ENCODE peak calls at places on chromosome 9, in ten cellular contexts. H is spleen, O is HCT116, Y is GM23338, R is stomach, M is breast epithelium, K is endothelial cell of umbilical vein, G is transverse colon, N is Panc1, U is HL-60. B is an unnamed sample.

GRCh38 chr9:117044241-117044640 is 357.1 kb downstream of the TRIM32 start:
- DNase-seq in H (no peak), O (no peak), Y (peak), R (no peak), M (no peak), K (no peak), G (no peak), N (no peak), U (no peak), B (no peak)

GRCh38 chr9:77712533-77713130 is 64.5 kb upstream of the GNA14 start:
- DNase-seq in H (no peak), O (no peak), Y (no peak), R (no peak), M (no peak), K (peak), G (no peak), N (no peak), U (no peak), B (no peak)

GRCh38 chr9:133738039-133738805 is at the start of gene SARDH:
- DNase-seq in H (peak), O (no peak), Y (peak), R (peak), M (no peak), K (peak), G (peak), N (no peak), U (no peak), B (no peak)

GRCh38 chr9:129362287-129363098 is 184.4 kb upstream of the IER5L start:
- DNase-seq in H (no peak), O (no peak), Y (no peak), R (no peak), M (peak), K (no peak), G (no peak), N (no peak), U (no peak), B (no peak)

GRCh38 chr9:83599071-83599470 is 23.9 kb upstream of the IDNK start:
- DNase-seq in H (no peak), O (no peak), Y (no peak), R (no peak), M (no peak), K (no peak), G (no peak), N (no peak), U (no peak), B (peak)

GRCh38 chr9:82613516-82613915 is 449.4 kb downstream of the RASEF start:
- DNase-seq in H (no peak), O (no peak), Y (no peak), R (no peak), M (no peak), K (no peak), G (no peak), N (no peak), U (no peak), B (no peak)

GRCh38 chr9:18756712-18757125 is 276.3 kb downstream of the SAXO1 start:
- DNase-seq in H (no peak), O (no peak), Y (no peak), R (no peak), M (no peak), K (peak), G (no peak), N (no peak), U (no peak), B (no peak)

GRCh38 chr9:87812375-87813118 is 70.1 kb upstream of the SPATA31E1 start:
- DNase-seq in H (no peak), O (no peak), Y (peak), R (no peak), M (no peak), K (peak), G (no peak), N (no peak), U (no peak), B (no peak)

GRCh38 chr9:18786936-18787658 is 245.9 kb downstream of the SAXO1 start:
- DNase-seq in H (no peak), O (no peak), Y (no peak), R (no peak), M (no peak), K (peak), G (no peak), N (no peak), U (no peak), B (no peak)

GRCh38 chr9:133341369-133342082 is 5.5 kb upstream of the SURF6 start:
- DNase-seq in H (peak), O (no peak), Y (no peak), R (no peak), M (no peak), K (no peak), G (peak), N (no peak), U (peak), B (no peak)

GRCh38 chr9:129323376-129323998 is 145.4 kb upstream of the IER5L start:
- DNase-seq in H (peak), O (no peak), Y (no peak), R (no peak), M (no peak), K (no peak), G (no peak), N (no peak), U (no peak), B (no peak)

DNA sequence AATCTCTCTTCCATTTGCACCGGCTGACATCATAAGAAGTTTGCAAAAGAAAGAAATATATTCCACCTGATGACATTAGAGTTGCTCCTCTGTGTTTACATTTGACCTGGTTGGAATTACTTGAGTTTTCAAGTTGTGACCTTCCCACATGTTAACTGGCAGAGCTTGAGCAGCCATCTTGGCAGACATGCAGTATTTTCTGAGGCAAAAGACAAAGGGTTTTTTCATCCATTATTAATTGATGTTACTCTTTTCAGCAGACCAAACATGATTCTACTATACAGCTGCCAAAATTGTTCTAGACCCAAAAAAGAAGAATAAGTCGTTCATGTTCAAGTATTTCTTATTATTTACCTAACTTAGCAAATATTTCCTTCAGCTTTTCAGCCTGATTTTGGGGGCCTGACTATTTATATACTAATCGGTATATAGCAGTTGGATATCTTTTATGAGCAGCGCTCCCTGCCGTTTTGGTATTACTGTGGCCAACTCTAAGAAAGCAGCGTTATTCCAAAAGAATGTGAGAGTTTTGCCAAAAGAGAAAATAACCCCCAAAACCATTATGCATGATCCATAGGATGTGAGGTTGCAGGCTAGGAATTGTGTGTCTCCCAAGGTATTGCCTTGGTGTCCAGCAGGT is 212.9 kb downstream of the PBX3 start:
- DNase-seq in H (no peak), O (no peak), Y (no peak), R (no peak), M (no peak), K (no peak), G (no peak), N (no peak), U (no peak), B (no peak)
- H3K27ac ChIP-seq in H (no peak), O (no peak), Y (peak), R (no peak), M (no peak), K (no peak), G (no peak), N (no peak), U (no peak), B (no peak)

GRCh38 chr9:68827833-68828744 is 123.0 kb downstream of the PIP5K1B start:
- DNase-seq in H (no peak), O (no peak), Y (no peak), R (no peak), M (no peak), K (no peak), G (no peak), N (no peak), U (no peak), B (no peak)
- TF ChIP-seq POLR2AphosphoS5 in H (no peak), O (no peak), Y (no peak), R (no peak), M (no peak), K (no peak), G (no peak), N (no peak), U (no peak), B (no peak)

GRCh38 chr9:127778280-127779135 is at the start of gene SH2D3C:
- DNase-seq in H (peak), O (no peak), Y (no peak), R (no peak), M (no peak), K (no peak), G (peak), N (no peak), U (peak), B (no peak)

GRCh38 chr9:127779136-127779981 is 893 bp upstream of the SH2D3C start:
- DNase-seq in H (peak), O (no peak), Y (no peak), R (no peak), M (no peak), K (no peak), G (peak), N (no peak), U (peak), B (no peak)

GRCh38 chr9:127776195-127776918 is 2.1 kb downstream of the SH2D3C start:
- DNase-seq in H (peak), O (no peak), Y (peak), R (no peak), M (no peak), K (no peak), G (peak), N (no peak), U (peak), B (no peak)

GRCh38 chr9:127777368-127777960 is 1.0 kb downstream of the SH2D3C start:
- DNase-seq in H (peak), O (no peak), Y (no peak), R (no peak), M (no peak), K (no peak), G (no peak), N (no peak), U (no peak), B (no peak)

DNA sequence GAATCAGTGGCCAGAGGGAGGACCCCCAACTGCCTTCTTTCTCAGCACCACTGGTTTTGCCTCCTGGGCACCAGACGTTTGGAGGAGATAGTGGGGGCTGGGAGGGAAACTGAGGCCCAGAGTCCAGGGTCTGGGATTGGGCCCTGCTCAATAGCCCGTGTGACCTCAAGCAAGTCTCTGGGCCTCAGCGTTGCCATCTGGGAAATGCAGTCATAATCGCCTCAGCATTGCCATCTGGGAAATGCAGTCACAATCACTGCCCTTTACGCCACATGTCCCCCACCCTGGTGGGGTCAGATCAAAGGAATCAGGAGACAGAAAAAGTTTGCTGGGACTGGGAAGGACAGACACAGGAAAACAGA is 1.6 kb downstream of the SH2D3C start:
- DNase-seq in H (no peak), O (no peak), Y (no peak), R (no peak), M (no peak), K (no peak), G (no peak), N (no peak), U (no peak), B (no peak)
- H3K27ac ChIP-seq in H (peak), O (no peak), Y (no peak), R (peak), M (peak), K (no peak), G (peak), N (no peak), U (peak), B (no peak)

GRCh38 chr9:130860458-130861316 is 25.6 kb downstream of the ABL1 start:
- DNase-seq in H (peak), O (peak), Y (peak), R (peak), M (peak), K (peak), G (peak), N (no peak), U (no peak), B (no peak)
- TF ChIP-seq POLR2AphosphoS5 in H (peak), O (no peak), Y (no peak), R (peak), M (peak), K (peak), G (peak), N (no peak), U (no peak), B (no peak)

GRCh38 chr9:36559036-36559695 is 13.5 kb upstream of the MELK start:
- DNase-seq in H (no peak), O (no peak), Y (peak), R (no peak), M (no peak), K (no peak), G (no peak), N (no peak), U (no peak), B (no peak)

GRCh38 chr9:36560813-36561212 is 11.9 kb upstream of the MELK start:
- DNase-seq in H (no peak), O (no peak), Y (peak), R (no peak), M (no peak), K (no peak), G (no peak), N (no peak), U (no peak), B (no peak)
- H3K27ac ChIP-seq in H (no peak), O (no peak), Y (peak), R (no peak), M (no peak), K (no peak), G (no peak), N (no peak), U (no peak), B (peak)

GRCh38 chr9:89635007-89635742 is 30.4 kb downstream of the GADD45G start:
- DNase-seq in H (peak), O (no peak), Y (no peak), R (peak), M (no peak), K (no peak), G (no peak), N (no peak), U (no peak), B (no peak)
- TF ChIP-seq POLR2AphosphoS5 in H (no peak), O (no peak), Y (no peak), R (no peak), M (no peak), K (no peak), G (no peak), N (no peak), U (no peak), B (no peak)

GRCh38 chr9:105406369-105406768 is 41.5 kb upstream of the FSD1L start:
- DNase-seq in H (no peak), O (no peak), Y (no peak), R (no peak), M (no peak), K (no peak), G (no peak), N (no peak), U (no peak), B (no peak)

GRCh38 chr9:105401651-105402050 is 46.2 kb upstream of the FSD1L start:
- DNase-seq in H (no peak), O (no peak), Y (peak), R (no peak), M (no peak), K (peak), G (no peak), N (no peak), U (no peak), B (no peak)

GRCh38 chr9:105403552-105404246 is 44.1 kb upstream of the FSD1L start:
- DNase-seq in H (no peak), O (no peak), Y (peak), R (no peak), M (no peak), K (no peak), G (no peak), N (no peak), U (no peak), B (no peak)

DNA sequence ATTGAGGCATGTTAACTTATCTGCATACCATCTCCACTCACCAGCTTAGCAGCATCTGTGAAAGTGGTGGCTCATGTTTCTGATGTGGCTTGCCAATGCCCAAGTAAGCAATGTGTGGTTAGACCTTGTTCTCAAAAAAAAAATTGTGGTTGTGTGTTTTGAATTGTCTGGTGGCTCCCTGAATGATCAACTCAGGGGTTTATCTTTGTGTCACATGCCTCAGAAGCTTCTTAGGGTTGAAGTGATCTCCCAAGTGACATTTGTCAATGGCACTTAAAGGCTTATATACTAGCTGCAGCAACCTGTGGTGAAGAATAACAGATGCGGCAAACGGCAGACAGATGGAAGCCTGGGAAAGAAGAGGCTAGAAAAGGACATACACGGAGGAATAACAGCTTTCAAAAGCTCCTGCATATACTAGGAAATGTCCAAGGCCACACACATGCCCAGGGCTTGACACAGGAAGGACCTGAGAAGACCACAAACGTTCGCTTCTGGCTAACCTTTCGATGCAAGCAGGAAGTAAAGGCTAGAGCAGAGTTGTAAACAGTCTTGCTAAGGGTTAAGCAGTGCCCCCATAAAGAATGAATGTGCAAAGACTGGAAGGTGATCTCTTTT is 42.2 kb upstream of the FSD1L start:
- DNase-seq in H (no peak), O (no peak), Y (no peak), R (no peak), M (no peak), K (peak), G (no peak), N (no peak), U (peak), B (no peak)
- H3K27ac ChIP-seq in H (no peak), O (no peak), Y (no peak), R (no peak), M (no peak), K (no peak), G (no peak), N (no peak), U (peak), B (no peak)

GRCh38 chr9:97596906-97597305 is 36.3 kb downstream of the TSTD2 start:
- DNase-seq in H (no peak), O (no peak), Y (no peak), R (no peak), M (no peak), K (no peak), G (no peak), N (no peak), U (no peak), B (no peak)
- TF ChIP-seq POLR2AphosphoS5 in H (no peak), O (no peak), Y (no peak), R (no peak), M (no peak), K (no peak), G (no peak), N (no peak), U (no peak), B (no peak)

GRCh38 chr9:136557036-136557435 is 11.2 kb upstream of the NOTCH1 start:
- DNase-seq in H (no peak), O (no peak), Y (no peak), R (no peak), M (no peak), K (no peak), G (no peak), N (no peak), U (no peak), B (no peak)

GRCh38 chr9:136560586-136560985 is 14.7 kb upstream of the NOTCH1 start:
- DNase-seq in H (no peak), O (no peak), Y (no peak), R (no peak), M (no peak), K (no peak), G (no peak), N (no peak), U (peak), B (no peak)

GRCh38 chr9:136561779-136562178 is 15.9 kb upstream of the NOTCH1 start:
- DNase-seq in H (no peak), O (no peak), Y (no peak), R (no peak), M (no peak), K (no peak), G (no peak), N (no peak), U (no peak), B (no peak)

GRCh38 chr9:136556166-136556565 is 10.3 kb upstream of the NOTCH1 start:
- DNase-seq in H (no peak), O (no peak), Y (no peak), R (no peak), M (no peak), K (no peak), G (no peak), N (no peak), U (no peak), B (no peak)

DNA sequence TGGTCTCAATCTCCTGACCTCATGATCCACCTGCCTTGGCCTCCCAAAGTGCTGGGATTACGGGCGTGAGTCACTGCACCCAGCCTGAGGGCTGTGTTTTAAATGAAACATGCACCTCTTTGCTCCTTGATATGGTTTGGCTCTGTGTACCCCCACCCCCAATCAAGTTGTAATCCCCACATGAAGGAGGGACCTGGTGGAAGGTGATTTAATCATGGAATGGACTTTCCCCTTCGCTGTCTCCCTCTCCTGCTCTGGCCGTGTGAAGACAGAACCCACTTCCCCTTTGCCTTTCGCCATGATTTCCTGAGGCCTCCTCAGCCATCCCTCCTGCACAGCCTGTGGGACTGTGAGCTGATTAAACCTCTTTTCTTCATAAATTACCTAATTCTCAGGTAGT is 12.5 kb upstream of the NOTCH1 start:
- DNase-seq in H (no peak), O (no peak), Y (no peak), R (no peak), M (no peak), K (no peak), G (no peak), N (no peak), U (peak), B (no peak)
- H3K27ac ChIP-seq in H (peak), O (no peak), Y (no peak), R (peak), M (peak), K (no peak), G (no peak), N (no peak), U (peak), B (no peak)